ENCODE peak calls at places on chromosome 22, in nine cellular contexts. O is nephron progenitor cell, S is colonic mucosa, Q is astrocyte of the spinal cord, Z is Panc1, D is tibial artery, J is coronary artery, W is WERI-Rb-1, R is mucosa of descending colon. A is an unnamed sample.

GRCh38 chr22:23074451-23074850 is 4.1 kb downstream of the GNAZ start:
- DNase-seq in S (no peak), J (no peak), D (no peak), Z (no peak), Q (no peak), R (peak), W (no peak), O (no peak), A (no peak)

GRCh38 chr22:30635273-30636225 is at the start of gene SLC35E4:
- DNase-seq in S (peak), Z (no peak), O (peak), J (peak), Q (peak), W (peak), R (peak), D (peak), A (peak)

GRCh38 chr22:49663311-49663711 is 164.4 kb downstream of the BRD1 start:
- DNase-seq in Q (no peak), S (no peak), W (no peak), O (no peak), J (peak), R (no peak), D (peak), Z (no peak), A (no peak)

GRCh38 chr22:26008587-26008986 is 160.7 kb upstream of the SEZ6L start:
- DNase-seq in S (no peak), J (no peak), O (no peak), W (no peak), Z (no peak), Q (no peak), R (no peak), D (no peak), A (no peak)

GRCh38 chr22:50417544-50417943 is 57.3 kb downstream of the SBF1 start:
- DNase-seq in Z (no peak), Q (no peak), O (no peak), D (no peak), J (no peak), W (no peak), S (no peak), R (no peak), A (no peak)

GRCh38 chr22:30701872-30702271 is 7.2 kb downstream of the OSBP2 start:
- DNase-seq in Z (no peak), S (no peak), J (no peak), Q (peak), O (no peak), R (no peak), D (no peak), W (no peak), A (no peak)

GRCh38 chr22:25399649-25400151 is 164.8 kb upstream of the GRK3 start:
- DNase-seq in S (no peak), J (no peak), R (no peak), O (no peak), Z (no peak), W (no peak), Q (no peak), D (no peak), A (no peak)

GRCh38 chr22:27723150-27723549 is 78.4 kb downstream of the MN1 start:
- DNase-seq in J (no peak), Q (no peak), Z (no peak), O (no peak), R (no peak), W (no peak), S (no peak), D (no peak), A (no peak)

GRCh38 chr22:35949243-35949642 is 79.4 kb downstream of the RBFOX2 start:
- DNase-seq in O (no peak), Q (no peak), R (no peak), Z (no peak), D (no peak), S (no peak), W (no peak), J (no peak), A (no peak)

GRCh38 chr22:39234867-39235687 is 9.7 kb downstream of the PDGFB start:
- DNase-seq in J (no peak), R (peak), O (no peak), Z (no peak), W (no peak), Q (no peak), S (peak), D (no peak), A (no peak)

GRCh38 chr22:36636916-36637315 is 66.6 kb downstream of the CACNG2 start:
- DNase-seq in R (no peak), Z (no peak), S (no peak), W (no peak), Q (no peak), O (no peak), D (no peak), J (no peak), A (no peak)

GRCh38 chr22:24697671-24698082 is 76.8 kb downstream of the PIWIL3 start:
- DNase-seq in Q (no peak), W (no peak), O (no peak), J (no peak), S (peak), Z (no peak), D (no peak), R (peak), A (no peak)

GRCh38 chr22:26671317-26672059 is 14.1 kb downstream of the MIAT start:
- DNase-seq in R (peak), W (no peak), Z (no peak), O (no peak), S (peak), Q (no peak), D (peak), J (no peak), A (peak)

GRCh38 chr22:27625769-27626674 is 175.5 kb downstream of the MN1 start:
- DNase-seq in D (no peak), Z (no peak), O (no peak), W (no peak), R (no peak), J (no peak), Q (no peak), S (no peak), A (no peak)

GRCh38 chr22:33492210-33492651 is 428.0 kb downstream of the LARGE1 start:
- DNase-seq in R (no peak), S (no peak), O (no peak), Z (no peak), D (no peak), J (no peak), Q (no peak), W (no peak), A (peak)

GRCh38 chr22:23686416-23687024 is 4.3 kb upstream of the RGL4 start:
- DNase-seq in O (no peak), D (no peak), R (no peak), S (no peak), Q (no peak), J (no peak), Z (no peak), W (no peak), A (no peak)

GRCh38 chr22:50691521-50691920 is 18.9 kb downstream of the SHANK3 start:
- DNase-seq in J (no peak), Q (peak), W (peak), S (no peak), Z (no peak), O (peak), R (no peak), D (no peak), A (no peak)

GRCh38 chr22:18156878-18157713 is 7.1 kb downstream of the USP18 start:
- DNase-seq in Q (peak), Z (no peak), J (peak), D (peak), W (peak), O (peak), R (peak), S (peak), A (peak)

GRCh38 chr22:49289822-49290221 is 537.9 kb downstream of the BRD1 start:
- DNase-seq in Z (no peak), S (no peak), J (peak), D (peak), R (no peak), Q (no peak), W (no peak), O (no peak), A (no peak)

GRCh38 chr22:49042066-49042465 is 785.6 kb downstream of the BRD1 start:
- DNase-seq in O (no peak), D (no peak), Q (no peak), J (no peak), R (no peak), S (no peak), Z (no peak), W (no peak), A (no peak)

GRCh38 chr22:31210830-31211503 is 1.1 kb upstream of the LIMK2 start:
- DNase-seq in J (no peak), Q (no peak), O (no peak), D (no peak), R (no peak), W (peak), S (no peak), Z (no peak), A (no peak)

GRCh38 chr22:50716291-50717024 is 21.5 kb upstream of the ACR start:
- DNase-seq in Z (no peak), D (no peak), R (no peak), O (no peak), Q (no peak), W (no peak), J (no peak), S (no peak), A (no peak)

GRCh38 chr22:23579280-23579679 is 810 bp downstream of the IGLL1 start:
- DNase-seq in Q (no peak), Z (no peak), W (no peak), D (no peak), S (no peak), O (no peak), R (no peak), J (no peak), A (no peak)

GRCh38 chr22:50118557-50119168 is 28.9 kb downstream of the MOV10L1 start:
- DNase-seq in R (no peak), J (no peak), D (no peak), S (no peak), Z (no peak), O (no peak), W (no peak), Q (peak), A (peak)

GRCh38 chr22:27370281-27370680 is 431.3 kb downstream of the MN1 start:
- DNase-seq in W (no peak), J (no peak), O (no peak), Q (no peak), S (no peak), Z (no peak), R (no peak), D (no peak), A (no peak)

GRCh38 chr22:47094861-47095330 is 332.4 kb downstream of the TBC1D22A start:
- DNase-seq in W (no peak), J (no peak), Q (peak), R (no peak), O (no peak), D (no peak), Z (no peak), S (no peak), A (no peak)

GRCh38 chr22:50083462-50084081 is 1.7 kb downstream of the MLC1 start:
- DNase-seq in J (no peak), R (no peak), W (no peak), D (no peak), Z (no peak), S (no peak), O (no peak), Q (no peak), A (no peak)

GRCh38 chr22:23714596-23715588 is 24.1 kb downstream of the RGL4 start:
- DNase-seq in O (no peak), Z (no peak), D (no peak), S (no peak), J (no peak), W (no peak), R (no peak), Q (no peak), A (no peak)

GRCh38 chr22:25890651-25891050 is 148.7 kb downstream of the MYO18B start:
- DNase-seq in J (no peak), S (no peak), Z (no peak), D (no peak), Q (no peak), W (no peak), R (no peak), O (no peak), A (no peak)

GRCh38 chr22:49587421-49587820 is 240.3 kb downstream of the BRD1 start:
- DNase-seq in R (no peak), S (no peak), Q (no peak), W (no peak), Z (no peak), J (no peak), D (peak), O (no peak), A (no peak)

GRCh38 chr22:17064498-17065100 is 20.2 kb upstream of the IL17RA start:
- DNase-seq in Z (no peak), D (no peak), W (no peak), R (no peak), O (no peak), Q (no peak), S (no peak), J (no peak), A (no peak)

GRCh38 chr22:19233189-19233661 is 54.7 kb upstream of the SLC25A1 start:
- DNase-seq in W (no peak), D (no peak), S (no peak), R (no peak), O (no peak), Q (no peak), J (no peak), Z (no peak), A (no peak)

GRCh38 chr22:27651486-27651885 is 150.1 kb downstream of the MN1 start:
- DNase-seq in S (no peak), Z (no peak), J (no peak), W (no peak), D (peak), R (no peak), Q (no peak), O (no peak), A (no peak)

GRCh38 chr22:30804626-30805025 is 110.0 kb downstream of the OSBP2 start:
- DNase-seq in O (no peak), Q (no peak), W (no peak), R (no peak), Z (no peak), J (no peak), S (no peak), D (no peak), A (no peak)

GRCh38 chr22:47275479-47276218 is 513.2 kb downstream of the TBC1D22A start:
- DNase-seq in Q (peak), Z (no peak), D (no peak), J (no peak), O (no peak), S (no peak), W (no peak), R (no peak), A (no peak)

GRCh38 chr22:26585104-26585790 is 4.7 kb downstream of the TPST2 start:
- DNase-seq in D (peak), Z (no peak), Q (peak), W (no peak), R (no peak), J (peak), O (no peak), S (no peak), A (no peak)

GRCh38 chr22:49997932-49998717 is 14.4 kb downstream of the IL17REL start:
- DNase-seq in D (peak), Z (no peak), R (no peak), J (no peak), Q (no peak), O (no peak), W (no peak), S (no peak), A (peak)

GRCh38 chr22:21961886-21962654 is 9.4 kb upstream of the PPM1F start:
- DNase-seq in O (no peak), R (no peak), J (no peak), D (no peak), W (no peak), S (peak), Z (no peak), Q (peak), A (no peak)

GRCh38 chr22:47038206-47038835 is 275.9 kb downstream of the TBC1D22A start:
- DNase-seq in O (no peak), Q (peak), Z (no peak), D (no peak), R (peak), J (no peak), W (no peak), S (no peak), A (no peak)

GRCh38 chr22:36405671-36406070 is 17.9 kb upstream of the MYH9 start:
- DNase-seq in R (peak), O (no peak), W (no peak), S (no peak), Q (no peak), Z (no peak), J (no peak), D (peak), A (no peak)

GRCh38 chr22:20549232-20549841 is 41.9 kb downstream of the MED15 start:
- DNase-seq in D (peak), R (peak), J (no peak), O (no peak), Z (no peak), W (peak), Q (peak), S (no peak), A (no peak)
- TF ChIP-seq CTCF in D (no peak), R (no peak), J (no peak), O (no peak), Z (no peak), W (peak), Q (no peak), S (no peak), A (no peak)

GRCh38 chr22:29257751-29258181 is 10.0 kb downstream of the RHBDD3 start:
- DNase-seq in S (no peak), R (no peak), O (no peak), Z (no peak), W (no peak), J (no peak), Q (no peak), D (peak), A (no peak)

GRCh38 chr22:29260601-29261315 is 7.0 kb downstream of the RHBDD3 start:
- DNase-seq in Z (no peak), R (no peak), D (peak), W (no peak), S (no peak), J (no peak), Q (no peak), O (no peak), A (no peak)

GRCh38 chr22:29260031-29260560 is 7.7 kb downstream of the RHBDD3 start:
- DNase-seq in O (no peak), R (no peak), Z (no peak), J (no peak), W (no peak), Q (no peak), D (peak), S (no peak), A (no peak)

GRCh38 chr22:29258407-29259252 is 9.2 kb downstream of the RHBDD3 start:
- DNase-seq in Q (no peak), J (no peak), Z (no peak), D (peak), R (no peak), W (no peak), O (no peak), S (no peak), A (peak)

DNA sequence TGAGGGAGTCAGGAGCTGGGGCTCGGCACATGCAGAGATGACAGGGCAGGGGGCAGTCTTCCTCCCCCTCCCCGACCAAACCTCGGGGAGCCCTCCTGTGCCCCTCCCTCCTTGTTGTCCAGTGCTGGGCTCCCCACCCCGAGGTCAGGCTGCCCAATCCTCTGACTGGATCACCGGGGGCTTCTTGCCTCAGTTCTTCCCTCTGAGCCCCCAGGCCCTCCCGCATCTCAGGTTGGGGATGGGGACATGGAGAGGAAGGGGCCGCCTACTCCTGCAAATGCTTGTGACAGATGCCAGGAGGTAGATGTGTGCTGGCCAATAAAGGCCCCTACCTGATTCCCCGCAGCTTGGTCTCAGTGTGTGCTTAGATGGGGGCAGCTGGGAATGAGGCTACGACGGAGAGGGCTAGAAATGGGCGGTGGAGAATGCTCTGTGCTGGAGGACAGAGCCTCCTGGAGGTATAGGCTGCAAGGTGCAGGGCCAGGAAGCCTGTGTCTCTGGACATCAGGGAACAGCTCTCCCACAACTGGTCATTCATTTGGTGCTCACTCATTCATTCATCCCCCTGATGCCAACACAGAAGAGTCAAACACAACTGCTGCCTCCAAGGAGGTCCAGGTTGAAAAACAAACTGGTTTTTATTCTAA is 8.4 kb downstream of the RHBDD3 start:
- DNase-seq in O (no peak), D (peak), S (no peak), Q (no peak), W (no peak), J (no peak), Z (no peak), R (no peak), A (no peak)
- TF ChIP-seq CTCF in O (peak), D (no peak), S (no peak), Q (peak), W (peak), J (no peak), Z (no peak), R (no peak), A (no peak)

GRCh38 chr22:44132724-44133123 is 48.0 kb upstream of the PARVG start:
- DNase-seq in R (no peak), S (no peak), J (no peak), Q (no peak), O (no peak), W (no peak), D (no peak), Z (no peak), A (no peak)
- TF ChIP-seq CTCF in R (no peak), S (no peak), J (no peak), Q (no peak), O (no peak), W (peak), D (no peak), Z (no peak), A (no peak)

DNA sequence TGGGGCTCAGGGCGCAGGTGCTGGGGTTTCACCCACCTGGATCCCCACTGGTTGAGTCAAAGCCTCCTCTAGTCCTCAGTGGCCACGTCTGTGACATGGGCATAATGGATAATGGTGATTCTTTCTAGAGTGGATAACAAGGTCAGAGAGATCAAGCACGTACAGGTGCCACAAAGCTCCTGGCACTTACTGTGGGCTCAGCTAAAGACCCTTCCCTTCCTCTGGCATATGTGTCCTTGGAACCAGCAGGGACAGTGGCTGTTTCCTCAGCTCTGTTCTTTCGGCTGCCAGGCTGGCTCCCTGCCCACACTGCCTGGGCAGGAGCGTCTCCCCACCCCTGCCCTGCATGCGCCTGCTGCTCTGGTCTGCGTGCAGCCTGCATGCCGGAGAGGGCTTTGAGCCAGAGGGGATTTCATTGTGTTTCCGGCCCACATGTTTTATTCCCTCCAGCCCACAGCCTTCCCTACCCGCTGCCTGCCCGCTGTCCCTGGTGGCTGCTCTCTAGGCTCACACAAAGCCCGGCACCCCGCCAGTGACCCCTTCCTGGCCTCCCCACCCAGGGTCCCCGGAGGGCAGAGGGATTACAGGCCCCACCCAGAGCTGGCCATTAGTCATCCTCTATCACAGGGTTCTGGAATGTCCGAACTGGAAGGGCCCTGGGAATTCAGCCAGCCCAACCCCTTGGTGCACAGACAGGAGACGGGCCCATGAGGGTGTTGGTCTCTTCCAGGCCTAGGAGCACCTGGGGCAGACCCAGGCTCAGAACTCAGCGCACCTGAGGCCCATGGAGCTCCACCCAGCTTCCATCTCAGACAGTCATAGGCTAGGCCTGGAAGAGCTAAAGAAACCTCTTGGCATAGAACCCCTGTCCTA is 55.3 kb upstream of the GCAT start:
- DNase-seq in R (peak), D (peak), W (no peak), J (peak), Z (peak), S (peak), O (no peak), Q (peak), A (no peak)
- TF ChIP-seq CTCF in R (no peak), D (peak), W (no peak), J (no peak), Z (no peak), S (no peak), O (no peak), Q (no peak), A (no peak)

GRCh38 chr22:43885319-43885671 is 6.5 kb downstream of the PNPLA5 start:
- DNase-seq in O (no peak), S (no peak), J (no peak), D (no peak), Z (no peak), W (no peak), Q (no peak), R (no peak), A (no peak)
- TF ChIP-seq CTCF in O (no peak), S (peak), J (no peak), D (no peak), Z (peak), W (no peak), Q (no peak), R (no peak), A (no peak)